ENCODE peak calls at places on chromosomes 1 and 21, in six cellular contexts. One of them, this sample, is unnamed.

GRCh38 chr1:244280221-244280620 is 171.5 kb downstream of the ADSS2 start:
- DNase-seq in NCI-H345: no peak
- DNase-seq in NCI-H2227 treated with DMSO at 0.1 percent for 48 hours: no peak
- DNase-seq in stimulated activated CD8-positive, alpha-beta memory T cell treated with anti-CD3 and anti-CD28 coated beads, Interleukin-15, amount 100 ng/mL, for 4 hours: no peak
- DNase-seq in stomach: no peak
- DNase-seq in T-cell: no peak
- DNase-seq in this sample: no peak

GRCh38 chr1:12595839-12596821 is 21.9 kb downstream of the DHRS3 start:
- DNase-seq in NCI-H345: no peak
- DNase-seq in NCI-H2227 treated with DMSO at 0.1 percent for 48 hours: no peak
- DNase-seq in stimulated activated CD8-positive, alpha-beta memory T cell treated with anti-CD3 and anti-CD28 coated beads, Interleukin-15, amount 100 ng/mL, for 4 hours: no peak
- DNase-seq in stomach: peak
- DNase-seq in T-cell: peak
- DNase-seq in this sample: peak

GRCh38 chr1:77382361-77382760 is 100.5 kb downstream of the AK5 start:
- DNase-seq in NCI-H345: no peak
- DNase-seq in NCI-H2227 treated with DMSO at 0.1 percent for 48 hours: no peak
- DNase-seq in stimulated activated CD8-positive, alpha-beta memory T cell treated with anti-CD3 and anti-CD28 coated beads, Interleukin-15, amount 100 ng/mL, for 4 hours: no peak
- DNase-seq in stomach: no peak
- DNase-seq in T-cell: no peak
- DNase-seq in this sample: no peak

GRCh38 chr21:36429672-36430546 is 44.7 kb downstream of the CHAF1B start:
- DNase-seq in NCI-H345: no peak
- DNase-seq in NCI-H2227 treated with DMSO at 0.1 percent for 48 hours: no peak
- DNase-seq in stimulated activated CD8-positive, alpha-beta memory T cell treated with anti-CD3 and anti-CD28 coated beads, Interleukin-15, amount 100 ng/mL, for 4 hours: peak
- DNase-seq in stomach: peak
- DNase-seq in T-cell: peak
- DNase-seq in this sample: peak

GRCh38 chr1:58746757-58747156 is 37.1 kb downstream of the JUN start:
- DNase-seq in NCI-H345: no peak
- DNase-seq in NCI-H2227 treated with DMSO at 0.1 percent for 48 hours: no peak
- DNase-seq in stimulated activated CD8-positive, alpha-beta memory T cell treated with anti-CD3 and anti-CD28 coated beads, Interleukin-15, amount 100 ng/mL, for 4 hours: no peak
- DNase-seq in stomach: no peak
- DNase-seq in T-cell: no peak
- DNase-seq in this sample: no peak

GRCh38 chr1:39957299-39958020 is 2.5 kb downstream of the MFSD2A start:
- DNase-seq in NCI-H345: no peak
- DNase-seq in NCI-H2227 treated with DMSO at 0.1 percent for 48 hours: no peak
- DNase-seq in stimulated activated CD8-positive, alpha-beta memory T cell treated with anti-CD3 and anti-CD28 coated beads, Interleukin-15, amount 100 ng/mL, for 4 hours: no peak
- DNase-seq in stomach: no peak
- DNase-seq in T-cell: no peak
- DNase-seq in this sample: no peak

GRCh38 chr1:234899041-234899787 is 229.4 kb downstream of the TOMM20 start:
- DNase-seq in NCI-H345: peak
- DNase-seq in NCI-H2227 treated with DMSO at 0.1 percent for 48 hours: no peak
- DNase-seq in stimulated activated CD8-positive, alpha-beta memory T cell treated with anti-CD3 and anti-CD28 coated beads, Interleukin-15, amount 100 ng/mL, for 4 hours: no peak
- DNase-seq in stomach: peak
- DNase-seq in T-cell: no peak
- DNase-seq in this sample: peak

GRCh38 chr1:230235876-230236275 is 168.8 kb downstream of the GALNT2 start:
- DNase-seq in NCI-H345: no peak
- DNase-seq in NCI-H2227 treated with DMSO at 0.1 percent for 48 hours: no peak
- DNase-seq in stimulated activated CD8-positive, alpha-beta memory T cell treated with anti-CD3 and anti-CD28 coated beads, Interleukin-15, amount 100 ng/mL, for 4 hours: no peak
- DNase-seq in stomach: no peak
- DNase-seq in T-cell: no peak
- DNase-seq in this sample: no peak

GRCh38 chr1:78833491-78833890 is 173.0 kb downstream of the ADGRL4 start:
- DNase-seq in NCI-H345: peak
- DNase-seq in NCI-H2227 treated with DMSO at 0.1 percent for 48 hours: no peak
- DNase-seq in stimulated activated CD8-positive, alpha-beta memory T cell treated with anti-CD3 and anti-CD28 coated beads, Interleukin-15, amount 100 ng/mL, for 4 hours: no peak
- DNase-seq in stomach: no peak
- DNase-seq in T-cell: no peak
- DNase-seq in this sample: no peak

GRCh38 chr21:34988139-34988538 is 61.0 kb downstream of the RUNX1 start:
- DNase-seq in NCI-H345: no peak
- DNase-seq in NCI-H2227 treated with DMSO at 0.1 percent for 48 hours: no peak
- DNase-seq in stimulated activated CD8-positive, alpha-beta memory T cell treated with anti-CD3 and anti-CD28 coated beads, Interleukin-15, amount 100 ng/mL, for 4 hours: no peak
- DNase-seq in stomach: no peak
- DNase-seq in T-cell: no peak
- DNase-seq in this sample: no peak

GRCh38 chr1:151340870-151341754 is 5.9 kb downstream of the RFX5 start:
- DNase-seq in NCI-H345: peak
- DNase-seq in NCI-H2227 treated with DMSO at 0.1 percent for 48 hours: peak
- DNase-seq in stimulated activated CD8-positive, alpha-beta memory T cell treated with anti-CD3 and anti-CD28 coated beads, Interleukin-15, amount 100 ng/mL, for 4 hours: peak
- DNase-seq in stomach: no peak
- DNase-seq in T-cell: peak
- DNase-seq in this sample: no peak

GRCh38 chr1:56591909-56592308 is 12.5 kb upstream of the PLPP3 start:
- DNase-seq in NCI-H345: no peak
- DNase-seq in NCI-H2227 treated with DMSO at 0.1 percent for 48 hours: no peak
- DNase-seq in stimulated activated CD8-positive, alpha-beta memory T cell treated with anti-CD3 and anti-CD28 coated beads, Interleukin-15, amount 100 ng/mL, for 4 hours: no peak
- DNase-seq in stomach: no peak
- DNase-seq in T-cell: no peak
- DNase-seq in this sample: no peak

GRCh38 chr1:179105393-179105792 is 23.5 kb downstream of the TOR3A start:
- DNase-seq in NCI-H345: no peak
- DNase-seq in NCI-H2227 treated with DMSO at 0.1 percent for 48 hours: no peak
- DNase-seq in stimulated activated CD8-positive, alpha-beta memory T cell treated with anti-CD3 and anti-CD28 coated beads, Interleukin-15, amount 100 ng/mL, for 4 hours: no peak
- DNase-seq in stomach: no peak
- DNase-seq in T-cell: no peak
- DNase-seq in this sample: no peak

GRCh38 chr1:26161408-26162219 is 2.7 kb downstream of the FAM110D start:
- DNase-seq in NCI-H345: peak
- DNase-seq in NCI-H2227 treated with DMSO at 0.1 percent for 48 hours: peak
- DNase-seq in stimulated activated CD8-positive, alpha-beta memory T cell treated with anti-CD3 and anti-CD28 coated beads, Interleukin-15, amount 100 ng/mL, for 4 hours: no peak
- DNase-seq in stomach: peak
- DNase-seq in T-cell: peak
- DNase-seq in this sample: peak

GRCh38 chr21:41362605-41363369 is 960 bp downstream of the MX2 start:
- DNase-seq in NCI-H345: no peak
- DNase-seq in NCI-H2227 treated with DMSO at 0.1 percent for 48 hours: no peak
- DNase-seq in stimulated activated CD8-positive, alpha-beta memory T cell treated with anti-CD3 and anti-CD28 coated beads, Interleukin-15, amount 100 ng/mL, for 4 hours: no peak
- DNase-seq in stomach: no peak
- DNase-seq in T-cell: no peak
- DNase-seq in this sample: no peak

GRCh38 chr1:244598611-244599010 is 54.3 kb upstream of the DESI2 start:
- DNase-seq in NCI-H345: no peak
- DNase-seq in NCI-H2227 treated with DMSO at 0.1 percent for 48 hours: no peak
- DNase-seq in stimulated activated CD8-positive, alpha-beta memory T cell treated with anti-CD3 and anti-CD28 coated beads, Interleukin-15, amount 100 ng/mL, for 4 hours: no peak
- DNase-seq in stomach: no peak
- DNase-seq in T-cell: no peak
- DNase-seq in this sample: no peak

GRCh38 chr21:36104306-36105300 is 30.3 kb upstream of the CBR3 start:
- DNase-seq in NCI-H345: no peak
- DNase-seq in NCI-H2227 treated with DMSO at 0.1 percent for 48 hours: no peak
- DNase-seq in stimulated activated CD8-positive, alpha-beta memory T cell treated with anti-CD3 and anti-CD28 coated beads, Interleukin-15, amount 100 ng/mL, for 4 hours: no peak
- DNase-seq in stomach: peak
- DNase-seq in T-cell: peak
- DNase-seq in this sample: peak

GRCh38 chr1:68919070-68919469 is 422.2 kb upstream of the DEPDC1 start:
- DNase-seq in NCI-H345: no peak
- DNase-seq in NCI-H2227 treated with DMSO at 0.1 percent for 48 hours: no peak
- DNase-seq in stimulated activated CD8-positive, alpha-beta memory T cell treated with anti-CD3 and anti-CD28 coated beads, Interleukin-15, amount 100 ng/mL, for 4 hours: no peak
- DNase-seq in stomach: no peak
- DNase-seq in T-cell: no peak
- DNase-seq in this sample: no peak

GRCh38 chr1:98940069-98940468 is 64.6 kb downstream of the PLPPR5 start:
- DNase-seq in NCI-H345: no peak
- DNase-seq in NCI-H2227 treated with DMSO at 0.1 percent for 48 hours: no peak
- DNase-seq in stimulated activated CD8-positive, alpha-beta memory T cell treated with anti-CD3 and anti-CD28 coated beads, Interleukin-15, amount 100 ng/mL, for 4 hours: no peak
- DNase-seq in stomach: no peak
- DNase-seq in T-cell: no peak
- DNase-seq in this sample: no peak

GRCh38 chr1:16387201-16388185 is 20.5 kb downstream of the SZRD1 start:
- DNase-seq in NCI-H345: no peak
- DNase-seq in NCI-H2227 treated with DMSO at 0.1 percent for 48 hours: no peak
- DNase-seq in stimulated activated CD8-positive, alpha-beta memory T cell treated with anti-CD3 and anti-CD28 coated beads, Interleukin-15, amount 100 ng/mL, for 4 hours: no peak
- DNase-seq in stomach: no peak
- DNase-seq in T-cell: no peak
- DNase-seq in this sample: peak

GRCh38 chr1:196142111-196142510 is 466.1 kb downstream of the KCNT2 start:
- DNase-seq in NCI-H345: no peak
- DNase-seq in NCI-H2227 treated with DMSO at 0.1 percent for 48 hours: peak
- DNase-seq in stimulated activated CD8-positive, alpha-beta memory T cell treated with anti-CD3 and anti-CD28 coated beads, Interleukin-15, amount 100 ng/mL, for 4 hours: no peak
- DNase-seq in stomach: no peak
- DNase-seq in T-cell: no peak
- DNase-seq in this sample: no peak

GRCh38 chr1:145926706-145927072 is 595 bp downstream of the RBM8A start:
- DNase-seq in NCI-H345: peak
- DNase-seq in NCI-H2227 treated with DMSO at 0.1 percent for 48 hours: no peak
- DNase-seq in stimulated activated CD8-positive, alpha-beta memory T cell treated with anti-CD3 and anti-CD28 coated beads, Interleukin-15, amount 100 ng/mL, for 4 hours: no peak
- DNase-seq in stomach: no peak
- DNase-seq in T-cell: no peak
- DNase-seq in this sample: no peak

GRCh38 chr1:16006552-16007485 is 2.8 kb downstream of the SRARP start:
- DNase-seq in NCI-H345: no peak
- DNase-seq in NCI-H2227 treated with DMSO at 0.1 percent for 48 hours: no peak
- DNase-seq in stimulated activated CD8-positive, alpha-beta memory T cell treated with anti-CD3 and anti-CD28 coated beads, Interleukin-15, amount 100 ng/mL, for 4 hours: no peak
- DNase-seq in stomach: no peak
- DNase-seq in T-cell: no peak
- DNase-seq in this sample: no peak

GRCh38 chr1:234478481-234479309 is at the start of gene TARBP1:
- DNase-seq in NCI-H345: peak
- DNase-seq in NCI-H2227 treated with DMSO at 0.1 percent for 48 hours: peak
- DNase-seq in stimulated activated CD8-positive, alpha-beta memory T cell treated with anti-CD3 and anti-CD28 coated beads, Interleukin-15, amount 100 ng/mL, for 4 hours: peak
- DNase-seq in stomach: peak
- DNase-seq in T-cell: peak
- DNase-seq in this sample: peak

GRCh38 chr1:168320805-168321577 is 40.3 kb downstream of the TBX19 start:
- DNase-seq in NCI-H345: no peak
- DNase-seq in NCI-H2227 treated with DMSO at 0.1 percent for 48 hours: no peak
- DNase-seq in stimulated activated CD8-positive, alpha-beta memory T cell treated with anti-CD3 and anti-CD28 coated beads, Interleukin-15, amount 100 ng/mL, for 4 hours: no peak
- DNase-seq in stomach: no peak
- DNase-seq in T-cell: no peak
- DNase-seq in this sample: no peak

This sample was measured in left ventricle myocardium superior.